ENCODE peak calls at places on chromosomes 13 and 19, in six cellular contexts. A is ovary; Z is heart right ventricle; S is vagina; E is thoracic aorta; Q is effector memory CD4-positive, alpha-beta T cell. G is an unnamed sample.

GRCh38 chr13:99075268-99076191 is 97.7 kb upstream of the DOCK9 start:
- DNase-seq in A (no peak), Z (no peak), S (no peak), Q (no peak), E (no peak), G (no peak)

GRCh38 chr19:42461700-42462324 is 19.1 kb upstream of the CXCL17 start:
- DNase-seq in A (no peak), E (no peak), Z (no peak), S (no peak), Q (no peak), G (peak; percentile 74)

GRCh38 chr19:18131841-18132596 is 20.9 kb upstream of the PIK3R2 start:
- DNase-seq in Z (no peak), S (no peak), E (no peak), A (no peak), Q (no peak), G (peak; percentile 47)

GRCh38 chr13:76383671-76384461 is 502.3 kb downstream of the KCTD12 start:
- DNase-seq in S (no peak), E (no peak), Z (no peak), Q (no peak), A (no peak), G (peak; percentile 14)

GRCh38 chr13:109665781-109666249 is 120.6 kb downstream of the IRS2 start:
- DNase-seq in A (no peak), Z (no peak), E (no peak), S (no peak), Q (no peak), G (no peak)

GRCh38 chr19:14369399-14370168 is 11.7 kb upstream of the ADGRE5 start:
- DNase-seq in S (no peak), A (no peak), Z (no peak), E (no peak), Q (peak; percentile 89), G (no peak)

GRCh38 chr19:28428644-28429348 is 784.2 kb downstream of the UQCRFS1 start:
- DNase-seq in A (no peak), S (no peak), Q (no peak), E (no peak), Z (no peak), G (no peak)

GRCh38 chr13:47890146-47890814 is 110.8 kb downstream of the SUCLA2 start:
- DNase-seq in Q (no peak), S (no peak), Z (no peak), A (no peak), E (no peak), G (no peak)

GRCh38 chr13:21310220-21310619 is 133.8 kb downstream of the MRPL57 start:
- DNase-seq in S (no peak), Z (no peak), Q (no peak), E (no peak), A (no peak), G (no peak)

GRCh38 chr19:44476559-44477408 is 23.5 kb downstream of the ZNF180 start:
- DNase-seq in Q (no peak), Z (no peak), S (no peak), A (no peak), E (no peak), G (no peak)

GRCh38 chr19:5680437-5681368 is at the start of the genes HSD11B1L and MICOS13:
- DNase-seq in E (peak; percentile 95), Z (peak; percentile 98), S (peak; percentile 97), Q (peak; percentile 95), A (peak; percentile 99), G (peak; percentile 100)

GRCh38 chr13:113176822-113177221 is 18.4 kb downstream of the PROZ start:
- DNase-seq in Z (no peak), Q (no peak), S (no peak), A (no peak), E (no peak), G (no peak)

GRCh38 chr13:49690990-49691886 is at the start of gene EBPL:
- DNase-seq in S (no peak), A (peak; percentile 94), Z (peak; percentile 95), E (peak; percentile 77), Q (peak; percentile 70), G (peak; percentile 97)

GRCh38 chr19:41264581-41265375 is 606 bp downstream of the HNRNPUL1 start:
- DNase-seq in Q (no peak), E (no peak), A (peak; percentile 71), S (no peak), Z (peak; percentile 53), G (peak; percentile 75)

GRCh38 chr19:44850641-44851109 is 4.6 kb downstream of the NECTIN2 start:
- DNase-seq in S (no peak), E (no peak), Z (no peak), Q (no peak), A (no peak), G (peak; percentile 47)

GRCh38 chr19:2960120-2960519 is 15.3 kb upstream of the ZNF77 start:
- DNase-seq in E (no peak), A (no peak), S (no peak), Z (no peak), Q (no peak), G (no peak)

GRCh38 chr19:16473875-16474397 is 2.2 kb upstream of the EPS15L1 start:
- DNase-seq in A (no peak), E (no peak), S (no peak), Q (no peak), Z (no peak), G (no peak)

GRCh38 chr13:20057214-20057613 is 98.7 kb downstream of the ZMYM2 start:
- DNase-seq in S (no peak), E (no peak), Z (no peak), Q (no peak), A (no peak), G (no peak)

GRCh38 chr13:97855570-97855970 is 97.9 kb upstream of the IPO5 start:
- DNase-seq in S (no peak), E (no peak), Z (no peak), A (peak; percentile 18), Q (no peak), G (peak; percentile 62)

GRCh38 chr13:87147076-87147475 is 524.1 kb upstream of the SLITRK5 start:
- DNase-seq in A (no peak), Q (no peak), E (no peak), S (no peak), Z (no peak), G (no peak)

GRCh38 chr13:30873519-30873918 is 32.6 kb upstream of the MEDAG start:
- DNase-seq in E (no peak), Z (no peak), S (peak; percentile 31), A (no peak), Q (no peak), G (no peak)

GRCh38 chr19:41445575-41445974 is 2.6 kb downstream of the ERICH4 start:
- DNase-seq in Q (no peak), E (no peak), A (no peak), Z (no peak), S (no peak), G (no peak)

GRCh38 chr13:73803997-73804396 is 330.2 kb downstream of the KLF12 start:
- DNase-seq in A (no peak), Z (no peak), E (no peak), S (no peak), Q (no peak), G (no peak)

GRCh38 chr13:30145709-30146367 is 161.5 kb downstream of the KATNAL1 start:
- DNase-seq in A (no peak), S (no peak), E (no peak), Z (no peak), Q (no peak), G (no peak)

GRCh38 chr13:20831933-20832332 is 58.2 kb upstream of the EEF1AKMT1 start:
- DNase-seq in Z (no peak), E (no peak), Q (no peak), S (no peak), A (no peak), G (no peak)

GRCh38 chr19:33512580-33513137 is 8.9 kb downstream of the PEPD start:
- DNase-seq in E (no peak), A (no peak), S (no peak), Z (no peak), Q (no peak), G (no peak)

DNA sequence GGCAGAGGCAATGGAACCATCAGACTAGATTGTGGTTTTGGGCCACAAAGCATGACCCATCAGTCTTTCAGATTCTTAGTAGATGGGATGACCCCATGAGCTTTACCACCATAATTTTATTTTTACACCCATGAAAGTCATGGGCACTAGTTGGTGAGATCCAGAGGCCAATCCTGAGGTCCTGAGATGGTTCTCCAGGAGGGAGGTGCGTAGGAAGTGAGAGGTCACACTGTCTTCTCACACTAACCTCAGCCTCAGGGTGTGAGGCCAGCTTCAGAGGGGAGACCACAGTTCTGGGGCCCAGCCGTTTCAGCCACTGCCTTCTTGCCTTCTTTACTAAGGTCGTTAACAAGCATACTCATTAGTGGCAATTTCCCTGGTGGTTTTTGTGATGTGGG is 106.4 kb downstream of the AKAP11 start:
- DNase-seq in Q (no peak), S (no peak), A (no peak), E (no peak), Z (no peak), G (no peak)
- H3K4me1 ChIP-seq in Q (peaks cover 4% of the 10 kb centered on the region), S (no peaks in the 10 kb centered on the region), A (no peaks in the 10 kb centered on the region), E (peaks cover 5% of the 10 kb centered on the region), Z (peaks cover 9% of the 10 kb centered on the region), G (no peaks in the 10 kb centered on the region)

GRCh38 chr13:114266241-114266640 is 15.2 kb upstream of the UPF3A start:
- DNase-seq in S (no peak), Q (no peak), Z (no peak), A (no peak), E (no peak), G (no peak)

GRCh38 chr13:114264886-114265611 is 16.4 kb upstream of the UPF3A start:
- DNase-seq in E (no peak), Z (no peak), A (no peak), S (no peak), Q (no peak), G (no peak)

GRCh38 chr13:114268344-114269280 is 12.8 kb upstream of the UPF3A start:
- DNase-seq in Q (no peak), A (no peak), Z (no peak), E (no peak), S (no peak), G (no peak)

GRCh38 chr13:114272977-114273376 is 8.4 kb upstream of the UPF3A start:
- DNase-seq in Z (no peak), A (no peak), Q (no peak), E (no peak), S (no peak), G (no peak)

DNA sequence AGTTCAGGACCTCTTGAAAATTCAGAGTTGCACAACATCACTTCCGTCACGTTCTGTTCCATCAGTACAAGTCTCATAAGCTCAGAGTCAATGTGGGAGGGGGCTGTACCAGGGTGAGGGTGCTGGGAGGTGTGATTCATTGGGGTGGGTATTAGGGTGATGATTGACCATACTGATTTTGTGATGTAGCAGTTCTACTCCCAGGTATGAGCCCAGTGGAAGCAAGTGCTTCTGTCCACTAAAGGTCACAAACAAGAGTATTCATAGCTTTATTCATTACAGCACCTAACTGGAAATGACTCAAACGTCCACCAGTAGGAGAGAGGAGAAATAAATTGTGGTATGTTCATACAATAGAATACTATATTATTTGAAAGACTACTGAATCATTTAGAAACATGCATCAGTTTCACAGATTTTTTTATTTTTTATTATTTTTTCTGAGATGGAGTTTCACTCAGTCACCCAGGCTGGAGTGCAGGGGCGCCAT is 12.1 kb upstream of the UPF3A start:
- DNase-seq in E (no peak), A (no peak), Q (no peak), S (no peak), Z (no peak), G (no peak)
- H3K36me3 ChIP-seq in E (peaks cover 45% of the 10 kb centered on the region), A (no peaks in the 10 kb centered on the region), Q (peaks cover 15% of the 10 kb centered on the region), S (peaks cover 3% of the 10 kb centered on the region), Z (no peaks in the 10 kb centered on the region), G (no peaks in the 10 kb centered on the region)

GRCh38 chr19:23509686-23510450 is 114.6 kb upstream of the ZNF91 start:
- DNase-seq in Q (no peak), A (no peak), S (no peak), Z (no peak), E (no peak), G (no peak)
- H3K9me3 ChIP-seq in Q (no peaks in the 10 kb centered on the region), A (peaks cover 6% of the 10 kb centered on the region), S (no peaks in the 10 kb centered on the region), Z (no peaks in the 10 kb centered on the region), E (no peaks in the 10 kb centered on the region), G (no peaks in the 10 kb centered on the region)

GRCh38 chr19:48714759-48715261 is 4.7 kb downstream of the MAMSTR start:
- DNase-seq in A (no peak), E (no peak), Z (no peak), Q (no peak), S (no peak), G (no peak)
- H3K4me1 ChIP-seq in A (peaks cover 33% of the 10 kb centered on the region), E (peaks cover 8% of the 10 kb centered on the region), Z (peaks cover 48% of the 10 kb centered on the region), Q (peaks cover 16% of the 10 kb centered on the region), S (peaks cover 60% of the 10 kb centered on the region), G (peaks cover 52% of the 10 kb centered on the region)

G was measured in testis.